ENCODE peak calls at places on chromosomes 11 and 22, in seven cellular contexts. One of them, this sample, is unnamed.

GRCh38 chr11:45180888-45181594 is 34.6 kb downstream of the PRDM11 start:
- DNase-seq in Peyer's patch: peak; percentile 78
- DNase-seq in dorsolateral prefrontal cortex: no peak
- DNase-seq in H7: no peak
- DNase-seq in MM.1S: no peak
- DNase-seq in lung: peak; percentile 61
- DNase-seq in fibroblast of the aortic adventitia: peak; percentile 31
- DNase-seq in this sample: peak; percentile 35

GRCh38 chr11:102753267-102753666 is 27.2 kb downstream of the MMP10 start:
- DNase-seq in Peyer's patch: no peak
- DNase-seq in dorsolateral prefrontal cortex: no peak
- DNase-seq in H7: no peak
- DNase-seq in MM.1S: no peak
- DNase-seq in lung: no peak
- DNase-seq in fibroblast of the aortic adventitia: no peak
- DNase-seq in this sample: no peak

GRCh38 chr11:18704045-18704645 is 5.6 kb downstream of the TMEM86A start:
- DNase-seq in Peyer's patch: no peak
- DNase-seq in dorsolateral prefrontal cortex: no peak
- DNase-seq in H7: no peak
- DNase-seq in MM.1S: no peak
- DNase-seq in lung: no peak
- DNase-seq in fibroblast of the aortic adventitia: no peak
- DNase-seq in this sample: no peak

GRCh38 chr11:17744151-17744940 is 9.8 kb downstream of the KCNC1 start:
- DNase-seq in Peyer's patch: no peak
- DNase-seq in dorsolateral prefrontal cortex: peak; percentile 32
- DNase-seq in H7: no peak
- DNase-seq in MM.1S: no peak
- DNase-seq in lung: no peak
- DNase-seq in fibroblast of the aortic adventitia: peak; percentile 18
- DNase-seq in this sample: peak; percentile 15

GRCh38 chr11:114049050-114049449 is 10.5 kb upstream of the ZBTB16 start:
- DNase-seq in Peyer's patch: no peak
- DNase-seq in dorsolateral prefrontal cortex: no peak
- DNase-seq in H7: no peak
- DNase-seq in MM.1S: no peak
- DNase-seq in lung: no peak
- DNase-seq in fibroblast of the aortic adventitia: no peak
- DNase-seq in this sample: no peak

GRCh38 chr11:117328414-117329010 is 858 bp downstream of the CEP164 start:
- DNase-seq in Peyer's patch: peak; percentile 53
- DNase-seq in dorsolateral prefrontal cortex: no peak
- DNase-seq in H7: no peak
- DNase-seq in MM.1S: no peak
- DNase-seq in lung: peak; percentile 36
- DNase-seq in fibroblast of the aortic adventitia: peak; percentile 74
- DNase-seq in this sample: peak; percentile 58

GRCh38 chr11:103709366-103709765 is 327.1 kb upstream of the DDI1 start:
- DNase-seq in Peyer's patch: no peak
- DNase-seq in dorsolateral prefrontal cortex: no peak
- DNase-seq in H7: no peak
- DNase-seq in MM.1S: no peak
- DNase-seq in lung: no peak
- DNase-seq in fibroblast of the aortic adventitia: no peak
- DNase-seq in this sample: no peak

GRCh38 chr22:43326342-43326825 is 16.8 kb downstream of the SCUBE1 start:
- DNase-seq in Peyer's patch: no peak
- DNase-seq in dorsolateral prefrontal cortex: no peak
- DNase-seq in H7: peak; percentile 40
- DNase-seq in MM.1S: no peak
- DNase-seq in lung: no peak
- DNase-seq in fibroblast of the aortic adventitia: no peak
- DNase-seq in this sample: no peak

GRCh38 chr11:25970726-25971508 is 361.0 kb upstream of the ANO3 start:
- DNase-seq in Peyer's patch: no peak
- DNase-seq in dorsolateral prefrontal cortex: no peak
- DNase-seq in H7: no peak
- DNase-seq in MM.1S: no peak
- DNase-seq in lung: no peak
- DNase-seq in fibroblast of the aortic adventitia: no peak
- DNase-seq in this sample: no peak

GRCh38 chr11:77154381-77155081 is 26.5 kb downstream of the MYO7A start:
- DNase-seq in Peyer's patch: no peak
- DNase-seq in dorsolateral prefrontal cortex: peak; percentile 78
- DNase-seq in H7: no peak
- DNase-seq in MM.1S: no peak
- DNase-seq in lung: no peak
- DNase-seq in fibroblast of the aortic adventitia: no peak
- DNase-seq in this sample: no peak

GRCh38 chr11:65454311-65454695 is 31.7 kb downstream of the NEAT1 start:
- DNase-seq in Peyer's patch: peak; percentile 41
- DNase-seq in dorsolateral prefrontal cortex: no peak
- DNase-seq in H7: no peak
- DNase-seq in MM.1S: no peak
- DNase-seq in lung: no peak
- DNase-seq in fibroblast of the aortic adventitia: peak; percentile 83
- DNase-seq in this sample: peak; percentile 44

GRCh38 chr22:19801340-19802000 is 40.9 kb downstream of the TBX1 start:
- DNase-seq in Peyer's patch: no peak
- DNase-seq in dorsolateral prefrontal cortex: no peak
- DNase-seq in H7: no peak
- DNase-seq in MM.1S: no peak
- DNase-seq in lung: no peak
- DNase-seq in fibroblast of the aortic adventitia: peak; percentile 85
- DNase-seq in this sample: no peak

GRCh38 chr11:106827687-106828086 is 190.6 kb downstream of the GUCY1A2 start:
- DNase-seq in Peyer's patch: peak; percentile 40
- DNase-seq in dorsolateral prefrontal cortex: peak; percentile 36
- DNase-seq in H7: no peak
- DNase-seq in MM.1S: no peak
- DNase-seq in lung: no peak
- DNase-seq in fibroblast of the aortic adventitia: no peak
- DNase-seq in this sample: no peak

GRCh38 chr11:126790550-126790981 is 210.0 kb downstream of the KIRREL3 start:
- DNase-seq in Peyer's patch: no peak
- DNase-seq in dorsolateral prefrontal cortex: peak; percentile 69
- DNase-seq in H7: peak; percentile 49
- DNase-seq in MM.1S: no peak
- DNase-seq in lung: no peak
- DNase-seq in fibroblast of the aortic adventitia: peak; percentile 76
- DNase-seq in this sample: peak; percentile 89

GRCh38 chr11:96708469-96708868 is 318.7 kb downstream of the JRKL start:
- DNase-seq in Peyer's patch: no peak
- DNase-seq in dorsolateral prefrontal cortex: no peak
- DNase-seq in H7: no peak
- DNase-seq in MM.1S: no peak
- DNase-seq in lung: no peak
- DNase-seq in fibroblast of the aortic adventitia: no peak
- DNase-seq in this sample: no peak

GRCh38 chr11:11480951-11481350 is 127.9 kb upstream of the CSNK2A3 start:
- DNase-seq in Peyer's patch: no peak
- DNase-seq in dorsolateral prefrontal cortex: no peak
- DNase-seq in H7: no peak
- DNase-seq in MM.1S: no peak
- DNase-seq in lung: no peak
- DNase-seq in fibroblast of the aortic adventitia: peak; percentile 1
- DNase-seq in this sample: no peak

GRCh38 chr11:45665206-45665932 is at the start of gene CHST1:
- DNase-seq in Peyer's patch: peak; percentile 56
- DNase-seq in dorsolateral prefrontal cortex: peak; percentile 79
- DNase-seq in H7: peak; percentile 93
- DNase-seq in MM.1S: peak; percentile 36
- DNase-seq in lung: peak; percentile 34
- DNase-seq in fibroblast of the aortic adventitia: no peak
- DNase-seq in this sample: peak; percentile 13

GRCh38 chr11:126646701-126647209 is 291.3 kb downstream of the ST3GAL4 start:
- DNase-seq in Peyer's patch: no peak
- DNase-seq in dorsolateral prefrontal cortex: no peak
- DNase-seq in H7: no peak
- DNase-seq in MM.1S: no peak
- DNase-seq in lung: no peak
- DNase-seq in fibroblast of the aortic adventitia: peak; percentile 40
- DNase-seq in this sample: peak; percentile 31

GRCh38 chr11:111368285-111368560 is 10.9 kb downstream of the POU2AF1 start:
- DNase-seq in Peyer's patch: no peak
- DNase-seq in dorsolateral prefrontal cortex: no peak
- DNase-seq in H7: no peak
- DNase-seq in MM.1S: no peak
- DNase-seq in lung: no peak
- DNase-seq in fibroblast of the aortic adventitia: no peak
- DNase-seq in this sample: no peak

GRCh38 chr11:116434986-116435385 is 337.8 kb downstream of the BUD13 start:
- DNase-seq in Peyer's patch: no peak
- DNase-seq in dorsolateral prefrontal cortex: no peak
- DNase-seq in H7: no peak
- DNase-seq in MM.1S: no peak
- DNase-seq in lung: no peak
- DNase-seq in fibroblast of the aortic adventitia: no peak
- DNase-seq in this sample: no peak

GRCh38 chr11:46658259-46658658 is 40.9 kb downstream of the ATG13 start:
- DNase-seq in Peyer's patch: no peak
- DNase-seq in dorsolateral prefrontal cortex: no peak
- DNase-seq in H7: no peak
- DNase-seq in MM.1S: no peak
- DNase-seq in lung: no peak
- DNase-seq in fibroblast of the aortic adventitia: peak; percentile 89
- DNase-seq in this sample: peak; percentile 59

GRCh38 chr22:42431401-42432019 is 693 bp downstream of the NFAM1 start:
- DNase-seq in Peyer's patch: no peak
- DNase-seq in dorsolateral prefrontal cortex: no peak
- DNase-seq in H7: no peak
- DNase-seq in MM.1S: no peak
- DNase-seq in lung: no peak
- DNase-seq in fibroblast of the aortic adventitia: no peak
- DNase-seq in this sample: no peak

GRCh38 chr11:8233691-8234424 is 29.8 kb downstream of the LMO1 start:
- DNase-seq in Peyer's patch: no peak
- DNase-seq in dorsolateral prefrontal cortex: peak; percentile 23
- DNase-seq in H7: no peak
- DNase-seq in MM.1S: no peak
- DNase-seq in lung: no peak
- DNase-seq in fibroblast of the aortic adventitia: no peak
- DNase-seq in this sample: peak; percentile 17

GRCh38 chr11:124442847-124443246 is 2.6 kb downstream of the OR8B8 start:
- DNase-seq in Peyer's patch: no peak
- DNase-seq in dorsolateral prefrontal cortex: no peak
- DNase-seq in H7: no peak
- DNase-seq in MM.1S: no peak
- DNase-seq in lung: no peak
- DNase-seq in fibroblast of the aortic adventitia: no peak
- DNase-seq in this sample: no peak

DNA sequence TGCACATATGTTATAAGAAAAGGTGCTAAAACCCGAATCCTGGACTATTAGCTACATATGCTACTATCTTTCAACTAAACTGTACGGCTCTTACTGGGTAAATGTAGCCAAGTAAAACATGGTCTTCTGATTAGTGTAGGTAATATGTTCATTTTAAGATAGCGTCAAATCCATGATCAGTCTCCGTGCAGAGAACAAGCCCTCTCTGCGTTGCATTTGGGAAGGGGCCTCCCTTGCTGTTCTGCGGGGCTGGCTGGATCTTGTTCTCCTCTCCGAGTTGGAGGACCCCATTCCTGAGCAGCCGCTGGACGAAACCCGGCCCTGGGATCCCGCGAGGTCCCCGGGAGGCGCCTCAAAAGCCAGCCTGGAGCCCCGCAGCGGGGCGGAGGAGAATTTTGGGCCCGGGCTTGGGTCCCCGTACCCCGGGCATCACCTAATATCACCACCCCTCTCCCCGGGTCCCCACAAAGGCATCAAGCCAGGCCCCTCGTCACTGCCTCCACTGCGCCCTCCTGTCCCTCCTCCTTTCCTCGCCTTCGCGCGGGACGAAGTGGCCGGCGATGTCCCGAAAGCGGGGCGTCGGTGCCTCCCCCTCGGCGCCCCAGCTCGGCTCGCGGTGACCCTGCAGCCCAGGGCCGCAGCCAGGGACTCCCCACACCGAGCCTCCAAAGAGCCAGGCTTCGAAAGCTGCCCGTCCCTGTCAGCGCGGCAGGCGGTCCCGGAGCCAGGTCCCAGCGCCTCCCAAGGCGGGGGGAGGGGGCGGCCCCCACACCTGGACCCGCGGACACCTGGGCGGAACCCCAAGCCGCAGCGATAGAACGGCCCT is 54.5 kb upstream of the FBXO3 start:
- DNase-seq in Peyer's patch: no peak
- DNase-seq in dorsolateral prefrontal cortex: no peak
- DNase-seq in H7: peak; percentile 81
- DNase-seq in MM.1S: no peak
- DNase-seq in lung: no peak
- DNase-seq in fibroblast of the aortic adventitia: no peak
- DNase-seq in this sample: no peak
- H3K4me3 ChIP-seq in Peyer's patch: peak overlapping the region; percentile 42
- H3K4me3 ChIP-seq in dorsolateral prefrontal cortex: peak overlapping the region; percentile 55
- H3K4me3 ChIP-seq in H7: peak overlapping the region; percentile 37
- H3K4me3 ChIP-seq in MM.1S: peak overlapping the region; percentile 60
- H3K4me3 ChIP-seq in lung: no peak overlapping the region
- H3K4me3 ChIP-seq in fibroblast of the aortic adventitia: peak overlapping the region; percentile 64
- H3K4me3 ChIP-seq in this sample: peak overlapping the region; percentile 44

GRCh38 chr22:37052386-37053309 is 1.1 kb downstream of the KCTD17 start:
- DNase-seq in Peyer's patch: no peak
- DNase-seq in dorsolateral prefrontal cortex: no peak
- DNase-seq in H7: no peak
- DNase-seq in MM.1S: no peak
- DNase-seq in lung: no peak
- DNase-seq in fibroblast of the aortic adventitia: no peak
- DNase-seq in this sample: no peak
- H3K4me3 ChIP-seq in Peyer's patch: peak overlapping the region; percentile 84
- H3K4me3 ChIP-seq in dorsolateral prefrontal cortex: peak overlapping the region; percentile 75
- H3K4me3 ChIP-seq in H7: peak overlapping the region; percentile 75
- H3K4me3 ChIP-seq in MM.1S: peak overlapping the region; percentile 66
- H3K4me3 ChIP-seq in lung: no peak overlapping the region
- H3K4me3 ChIP-seq in fibroblast of the aortic adventitia: peak overlapping the region; percentile 81
- H3K4me3 ChIP-seq in this sample: peak overlapping the region; percentile 59

GRCh38 chr11:315516-315994 is 1.7 kb downstream of the IFITM1 start:
- DNase-seq in Peyer's patch: peak; percentile 48
- DNase-seq in dorsolateral prefrontal cortex: no peak
- DNase-seq in H7: no peak
- DNase-seq in MM.1S: no peak
- DNase-seq in lung: no peak
- DNase-seq in fibroblast of the aortic adventitia: no peak
- DNase-seq in this sample: no peak
- H3K4me3 ChIP-seq in Peyer's patch: peak overlapping the region; percentile 60
- H3K4me3 ChIP-seq in dorsolateral prefrontal cortex: peak overlapping the region; percentile 27
- H3K4me3 ChIP-seq in H7: peak overlapping the region; percentile 91
- H3K4me3 ChIP-seq in MM.1S: no peak overlapping the region
- H3K4me3 ChIP-seq in lung: peak overlapping the region; percentile 27
- H3K4me3 ChIP-seq in fibroblast of the aortic adventitia: peak overlapping the region; percentile 84
- H3K4me3 ChIP-seq in this sample: peak overlapping the region; percentile 31

DNA sequence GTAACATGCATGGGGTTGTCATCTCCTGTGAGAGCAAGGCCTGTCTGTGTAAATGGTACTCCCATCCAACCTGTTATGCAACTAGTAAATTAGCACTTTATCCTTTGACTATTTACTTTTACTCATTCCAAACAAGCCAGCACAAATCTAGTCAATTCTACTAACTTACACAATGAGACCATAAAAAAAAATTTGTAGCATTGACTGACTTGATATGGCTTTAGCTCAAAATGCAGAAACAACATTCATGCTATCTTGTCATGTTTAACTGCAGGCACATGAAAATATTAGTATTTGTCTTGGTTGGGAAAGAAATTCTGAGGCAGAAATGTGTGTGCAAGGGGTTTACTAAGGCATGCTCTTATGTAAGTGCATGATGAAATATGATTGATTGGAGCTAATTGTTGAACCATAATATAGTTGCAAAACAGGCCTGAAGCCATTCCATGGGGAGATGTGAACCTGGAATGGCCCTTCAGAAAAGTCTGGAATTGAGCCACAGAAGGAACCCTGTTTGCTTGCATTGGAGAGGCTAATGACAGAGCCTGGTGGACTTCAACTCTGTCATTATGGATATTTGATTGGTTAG is 2.5 kb downstream of the SLC22A25 start:
- DNase-seq in Peyer's patch: no peak
- DNase-seq in dorsolateral prefrontal cortex: no peak
- DNase-seq in H7: no peak
- DNase-seq in MM.1S: no peak
- DNase-seq in lung: no peak
- DNase-seq in fibroblast of the aortic adventitia: no peak
- DNase-seq in this sample: no peak
- H3K4me3 ChIP-seq in Peyer's patch: no peak overlapping the region
- H3K4me3 ChIP-seq in dorsolateral prefrontal cortex: no peak overlapping the region
- H3K4me3 ChIP-seq in H7: no peak overlapping the region
- H3K4me3 ChIP-seq in MM.1S: no peak overlapping the region
- H3K4me3 ChIP-seq in lung: no peak overlapping the region
- H3K4me3 ChIP-seq in fibroblast of the aortic adventitia: no peak overlapping the region
- H3K4me3 ChIP-seq in this sample: no peak overlapping the region